ENCODE peak calls at places on chromosomes 12 and 14, in five cellular contexts. One of them, this sample, is unnamed.

GRCh38 chr12:52794479-52795331 is 1.2 kb downstream of the KRT3 start:
- DNase-seq in psoas muscle: no peak
- DNase-seq in K562: peak; percentile 17
- DNase-seq in esophagus squamous epithelium: no peak
- DNase-seq in upper lobe of right lung: peak; percentile 26
- DNase-seq in this sample: no peak

GRCh38 chr12:51822261-51822616 is 26.3 kb downstream of the FIGNL2 start:
- DNase-seq in psoas muscle: no peak
- DNase-seq in K562: no peak
- DNase-seq in esophagus squamous epithelium: no peak
- DNase-seq in upper lobe of right lung: no peak
- DNase-seq in this sample: no peak

GRCh38 chr12:69900720-69901131 is 75.7 kb downstream of the MYRFL start:
- DNase-seq in psoas muscle: peak; percentile 73
- DNase-seq in K562: peak; percentile 36
- DNase-seq in esophagus squamous epithelium: peak; percentile 6
- DNase-seq in upper lobe of right lung: no peak
- DNase-seq in this sample: peak; percentile 78

GRCh38 chr14:23299558-23299957 is 3.1 kb downstream of the PPP1R3E start:
- DNase-seq in psoas muscle: no peak
- DNase-seq in K562: no peak
- DNase-seq in esophagus squamous epithelium: no peak
- DNase-seq in upper lobe of right lung: no peak
- DNase-seq in this sample: no peak

GRCh38 chr12:98578821-98579220 is 14.7 kb upstream of the SLC25A3 start:
- DNase-seq in psoas muscle: no peak
- DNase-seq in K562: peak; percentile 26
- DNase-seq in esophagus squamous epithelium: no peak
- DNase-seq in upper lobe of right lung: no peak
- DNase-seq in this sample: no peak

GRCh38 chr12:34400423-34400881 is 378.2 kb downstream of the ALG10 start:
- DNase-seq in psoas muscle: peak; percentile 30
- DNase-seq in K562: no peak
- DNase-seq in esophagus squamous epithelium: no peak
- DNase-seq in upper lobe of right lung: no peak
- DNase-seq in this sample: peak; percentile 48

GRCh38 chr12:50400104-50400637 is 514 bp upstream of the LARP4 start:
- DNase-seq in psoas muscle: no peak
- DNase-seq in K562: no peak
- DNase-seq in esophagus squamous epithelium: no peak
- DNase-seq in upper lobe of right lung: no peak
- DNase-seq in this sample: no peak

GRCh38 chr14:26403760-26404159 is 194.1 kb downstream of the NOVA1 start:
- DNase-seq in psoas muscle: no peak
- DNase-seq in K562: no peak
- DNase-seq in esophagus squamous epithelium: no peak
- DNase-seq in upper lobe of right lung: no peak
- DNase-seq in this sample: no peak

GRCh38 chr12:14384783-14385638 is 19.5 kb downstream of the ATF7IP start:
- DNase-seq in psoas muscle: no peak
- DNase-seq in K562: peak; percentile 33
- DNase-seq in esophagus squamous epithelium: no peak
- DNase-seq in upper lobe of right lung: no peak
- DNase-seq in this sample: peak; percentile 77

GRCh38 chr14:58749066-58749669 is 111.4 kb downstream of the DACT1 start:
- DNase-seq in psoas muscle: no peak
- DNase-seq in K562: peak; percentile 25
- DNase-seq in esophagus squamous epithelium: no peak
- DNase-seq in upper lobe of right lung: no peak
- DNase-seq in this sample: peak; percentile 75

GRCh38 chr14:34865889-34866574 is 9.1 kb downstream of the BAZ1A start:
- DNase-seq in psoas muscle: no peak
- DNase-seq in K562: no peak
- DNase-seq in esophagus squamous epithelium: no peak
- DNase-seq in upper lobe of right lung: no peak
- DNase-seq in this sample: no peak
- TF ChIP-seq CTCF in psoas muscle: no peak
- TF ChIP-seq CTCF in K562: no peak
- TF ChIP-seq CTCF in esophagus squamous epithelium: no peak
- TF ChIP-seq CTCF in upper lobe of right lung: no peak
- TF ChIP-seq CTCF in this sample: no peak

GRCh38 chr12:54217774-54218221 is 29.0 kb upstream of the SMUG1 start:
- DNase-seq in psoas muscle: no peak
- DNase-seq in K562: no peak
- DNase-seq in esophagus squamous epithelium: no peak
- DNase-seq in upper lobe of right lung: peak; percentile 65
- DNase-seq in this sample: no peak
- H3K27me3 ChIP-seq in psoas muscle: no peaks in the 10 kb centered on the region
- H3K27me3 ChIP-seq in K562: no peaks in the 10 kb centered on the region
- H3K27me3 ChIP-seq in esophagus squamous epithelium: peaks cover 57% of the 10 kb centered on the region
- H3K27me3 ChIP-seq in upper lobe of right lung: peaks cover 22% of the 10 kb centered on the region
- H3K27me3 ChIP-seq in this sample: no peaks in the 10 kb centered on the region

GRCh38 chr14:73022051-73022450 is 4.9 kb downstream of the ZFYVE1 start:
- DNase-seq in psoas muscle: no peak
- DNase-seq in K562: no peak
- DNase-seq in esophagus squamous epithelium: no peak
- DNase-seq in upper lobe of right lung: no peak
- DNase-seq in this sample: no peak
- H3K4me3 ChIP-seq in psoas muscle: peak overlapping the region; percentile 6
- H3K4me3 ChIP-seq in K562: no peak overlapping the region
- H3K4me3 ChIP-seq in esophagus squamous epithelium: no peak overlapping the region
- H3K4me3 ChIP-seq in upper lobe of right lung: no peak overlapping the region
- H3K4me3 ChIP-seq in this sample: no peak overlapping the region

GRCh38 chr12:40565029-40565633 is 127.1 kb upstream of the CNTN1 start:
- DNase-seq in psoas muscle: no peak
- DNase-seq in K562: no peak
- DNase-seq in esophagus squamous epithelium: no peak
- DNase-seq in upper lobe of right lung: no peak
- DNase-seq in this sample: no peak
- TF ChIP-seq CTCF in psoas muscle: no peak
- TF ChIP-seq CTCF in K562: no peak
- TF ChIP-seq CTCF in esophagus squamous epithelium: no peak
- TF ChIP-seq CTCF in upper lobe of right lung: no peak
- TF ChIP-seq CTCF in this sample: no peak

GRCh38 chr14:52064174-52064573 is 4.7 kb downstream of the NID2 start:
- DNase-seq in psoas muscle: no peak
- DNase-seq in K562: no peak
- DNase-seq in esophagus squamous epithelium: no peak
- DNase-seq in upper lobe of right lung: no peak
- DNase-seq in this sample: no peak

GRCh38 chr14:52069617-52070431 is 965 bp upstream of the NID2 start:
- DNase-seq in psoas muscle: no peak
- DNase-seq in K562: no peak
- DNase-seq in esophagus squamous epithelium: no peak
- DNase-seq in upper lobe of right lung: no peak
- DNase-seq in this sample: peak; percentile 73

GRCh38 chr14:52071675-52072074 is 2.8 kb upstream of the NID2 start:
- DNase-seq in psoas muscle: no peak
- DNase-seq in K562: no peak
- DNase-seq in esophagus squamous epithelium: no peak
- DNase-seq in upper lobe of right lung: no peak
- DNase-seq in this sample: no peak

GRCh38 chr14:52068741-52069616 is at the start of gene NID2:
- DNase-seq in psoas muscle: peak; percentile 90
- DNase-seq in K562: peak; percentile 33
- DNase-seq in esophagus squamous epithelium: no peak
- DNase-seq in upper lobe of right lung: peak; percentile 71
- DNase-seq in this sample: peak; percentile 90

GRCh38 chr14:52067873-52068740 is 752 bp downstream of the NID2 start:
- DNase-seq in psoas muscle: peak; percentile 54
- DNase-seq in K562: no peak
- DNase-seq in esophagus squamous epithelium: no peak
- DNase-seq in upper lobe of right lung: peak; percentile 67
- DNase-seq in this sample: no peak
- H3K27me3 ChIP-seq in psoas muscle: peaks cover 15% of the 10 kb centered on the region
- H3K27me3 ChIP-seq in K562: peaks cover 27% of the 10 kb centered on the region
- H3K27me3 ChIP-seq in esophagus squamous epithelium: peaks cover 57% of the 10 kb centered on the region
- H3K27me3 ChIP-seq in upper lobe of right lung: peaks cover 25% of the 10 kb centered on the region
- H3K27me3 ChIP-seq in this sample: no peaks in the 10 kb centered on the region

This sample was measured in ascending aorta.